ENCODE peak calls at places on chromosomes 13 and 19, in six cellular contexts. One of them, this sample, is unnamed.

GRCh38 chr13:84702174-84702573 is 819.9 kb upstream of the SLITRK1 start:
- DNase-seq in tibial nerve: no peak
- DNase-seq in uterus: no peak
- DNase-seq in bronchial epithelial cell: no peak
- DNase-seq in NB4: no peak
- DNase-seq in thoracic aorta: no peak
- DNase-seq in this sample: no peak

GRCh38 chr13:45374917-45375316 is 33.9 kb upstream of the TPT1 start:
- DNase-seq in NB4: no peak
- DNase-seq in thoracic aorta: no peak
- DNase-seq in uterus: no peak
- DNase-seq in bronchial epithelial cell: no peak
- DNase-seq in tibial nerve: no peak
- DNase-seq in this sample: no peak

GRCh38 chr13:39263033-39263432 is 224.8 kb downstream of the NHLRC3 start:
- DNase-seq in NB4: peak; percentile 54
- DNase-seq in uterus: peak; percentile 46
- DNase-seq in tibial nerve: peak; percentile 43
- DNase-seq in bronchial epithelial cell: peak; percentile 54
- DNase-seq in thoracic aorta: no peak
- DNase-seq in this sample: no peak

GRCh38 chr13:97058417-97058816 is 64.1 kb upstream of the OXGR1 start:
- DNase-seq in bronchial epithelial cell: no peak
- DNase-seq in NB4: no peak
- DNase-seq in tibial nerve: no peak
- DNase-seq in thoracic aorta: no peak
- DNase-seq in uterus: no peak
- DNase-seq in this sample: no peak

GRCh38 chr13:114044486-114044885 is 70.6 kb upstream of the C13orf46 start:
- DNase-seq in thoracic aorta: no peak
- DNase-seq in NB4: peak; percentile 96
- DNase-seq in uterus: peak; percentile 76
- DNase-seq in tibial nerve: no peak
- DNase-seq in bronchial epithelial cell: no peak
- DNase-seq in this sample: no peak

GRCh38 chr19:36032251-36033104 is at the start of gene CLIP3:
- DNase-seq in uterus: peak; percentile 81
- DNase-seq in bronchial epithelial cell: no peak
- DNase-seq in NB4: no peak
- DNase-seq in tibial nerve: no peak
- DNase-seq in thoracic aorta: no peak
- DNase-seq in this sample: no peak

GRCh38 chr19:13091400-13092161 is 11.1 kb downstream of the LYL1 start:
- DNase-seq in thoracic aorta: peak; percentile 73
- DNase-seq in bronchial epithelial cell: peak; percentile 28
- DNase-seq in uterus: peak; percentile 88
- DNase-seq in tibial nerve: no peak
- DNase-seq in NB4: peak; percentile 57
- DNase-seq in this sample: no peak

GRCh38 chr19:13812544-13812943 is 17.3 kb downstream of the ZSWIM4 start:
- DNase-seq in NB4: no peak
- DNase-seq in thoracic aorta: no peak
- DNase-seq in tibial nerve: no peak
- DNase-seq in bronchial epithelial cell: no peak
- DNase-seq in uterus: no peak
- DNase-seq in this sample: no peak

GRCh38 chr19:7823902-7824301 is 6.1 kb upstream of the EVI5L start:
- DNase-seq in tibial nerve: no peak
- DNase-seq in NB4: no peak
- DNase-seq in thoracic aorta: no peak
- DNase-seq in bronchial epithelial cell: no peak
- DNase-seq in uterus: no peak
- DNase-seq in this sample: no peak

GRCh38 chr13:50069255-50069654 is 54.0 kb downstream of the KCNRG start:
- DNase-seq in tibial nerve: no peak
- DNase-seq in uterus: no peak
- DNase-seq in NB4: no peak
- DNase-seq in bronchial epithelial cell: peak; percentile 39
- DNase-seq in thoracic aorta: no peak
- DNase-seq in this sample: no peak

GRCh38 chr13:90787007-90787406 is 560.5 kb upstream of the MIR17HG start:
- DNase-seq in bronchial epithelial cell: no peak
- DNase-seq in uterus: no peak
- DNase-seq in NB4: no peak
- DNase-seq in tibial nerve: no peak
- DNase-seq in thoracic aorta: no peak
- DNase-seq in this sample: no peak

GRCh38 chr19:2887391-2887914 is 13.3 kb upstream of the ZNF57 start:
- DNase-seq in tibial nerve: no peak
- DNase-seq in NB4: peak; percentile 73
- DNase-seq in uterus: no peak
- DNase-seq in thoracic aorta: no peak
- DNase-seq in bronchial epithelial cell: peak; percentile 70
- DNase-seq in this sample: no peak

GRCh38 chr13:38777347-38778107 is 90.7 kb downstream of the FREM2 start:
- DNase-seq in thoracic aorta: no peak
- DNase-seq in uterus: no peak
- DNase-seq in bronchial epithelial cell: peak; percentile 64
- DNase-seq in tibial nerve: no peak
- DNase-seq in NB4: no peak
- DNase-seq in this sample: no peak

DNA sequence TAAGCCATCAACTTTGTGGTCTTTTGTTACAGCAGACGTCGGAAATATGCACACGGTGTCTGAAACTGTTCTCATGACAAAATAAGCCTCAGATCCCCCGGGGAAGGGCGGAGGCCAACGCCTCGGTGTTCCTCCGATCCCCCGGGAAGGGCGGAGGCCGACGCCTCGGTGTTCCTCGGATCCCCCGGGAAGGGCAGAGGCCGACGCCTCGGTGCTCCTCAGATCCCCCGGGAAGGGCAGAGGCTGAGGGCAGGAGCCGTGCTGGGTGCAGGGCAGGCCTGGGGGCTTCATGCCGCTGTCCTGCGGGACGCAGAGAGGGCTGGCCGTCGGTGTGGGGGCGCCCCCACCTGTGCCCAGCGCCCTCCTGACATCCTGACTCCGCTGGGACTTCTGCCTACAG is 4.7 kb downstream of the FGF22 start:
- DNase-seq in thoracic aorta: no peak
- DNase-seq in bronchial epithelial cell: no peak
- DNase-seq in tibial nerve: no peak
- DNase-seq in uterus: no peak
- DNase-seq in NB4: no peak
- DNase-seq in this sample: no peak
- H3K4me3 ChIP-seq in thoracic aorta: no peak overlapping the region
- H3K4me3 ChIP-seq in bronchial epithelial cell: no peak overlapping the region
- H3K4me3 ChIP-seq in tibial nerve: no peak overlapping the region
- H3K4me3 ChIP-seq in uterus: no peak overlapping the region
- H3K4me3 ChIP-seq in NB4: no peak overlapping the region
- H3K4me3 ChIP-seq in this sample: no peak overlapping the region

DNA sequence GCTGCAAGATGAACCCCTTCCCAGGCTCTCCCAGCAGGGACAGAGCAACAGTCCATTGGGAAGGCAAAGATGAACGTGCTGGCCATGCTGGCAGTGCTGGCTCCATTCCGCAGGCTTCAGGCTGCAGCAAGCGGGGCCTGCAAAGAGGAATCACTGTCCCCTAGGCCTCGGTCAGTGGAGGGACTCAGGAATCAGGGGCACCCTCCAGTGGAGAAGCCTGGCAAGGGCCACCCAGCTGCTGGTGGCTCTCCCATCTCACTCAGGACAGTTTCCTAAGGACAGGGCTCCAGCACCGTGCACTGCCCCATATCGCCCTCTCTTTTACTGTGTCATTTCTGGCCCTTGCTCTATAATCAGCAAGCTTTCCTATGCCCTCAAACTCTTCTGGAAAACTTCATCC is 498.6 kb downstream of the EFNB2 start:
- DNase-seq in tibial nerve: no peak
- DNase-seq in NB4: peak; percentile 11
- DNase-seq in uterus: no peak
- DNase-seq in thoracic aorta: no peak
- DNase-seq in bronchial epithelial cell: no peak
- DNase-seq in this sample: no peak
- TF ChIP-seq CTCF in tibial nerve: no peak
- TF ChIP-seq CTCF in NB4: peak; percentile 18
- TF ChIP-seq CTCF in uterus: no peak
- TF ChIP-seq CTCF in thoracic aorta: no peak
- TF ChIP-seq CTCF in bronchial epithelial cell: peak; percentile 25
- TF ChIP-seq CTCF in this sample: no peak

GRCh38 chr13:77740097-77740496 is 42.6 kb downstream of the SLAIN1 start:
- DNase-seq in thoracic aorta: no peak
- DNase-seq in NB4: no peak
- DNase-seq in bronchial epithelial cell: no peak
- DNase-seq in tibial nerve: no peak
- DNase-seq in uterus: no peak
- DNase-seq in this sample: no peak
- H3K4me3 ChIP-seq in thoracic aorta: no peak overlapping the region
- H3K4me3 ChIP-seq in NB4: no peak overlapping the region
- H3K4me3 ChIP-seq in bronchial epithelial cell: no peak overlapping the region
- H3K4me3 ChIP-seq in tibial nerve: no peak overlapping the region
- H3K4me3 ChIP-seq in uterus: no peak overlapping the region
- H3K4me3 ChIP-seq in this sample: no peak overlapping the region

GRCh38 chr19:33302974-33303790 is 848 bp upstream of the CEBPA start:
- DNase-seq in bronchial epithelial cell: no peak
- DNase-seq in tibial nerve: no peak
- DNase-seq in NB4: peak; percentile 68
- DNase-seq in thoracic aorta: no peak
- DNase-seq in uterus: peak; percentile 50
- DNase-seq in this sample: peak; percentile 42

GRCh38 chr19:33306853-33307792 is 4.8 kb upstream of the CEBPA start:
- DNase-seq in NB4: no peak
- DNase-seq in bronchial epithelial cell: no peak
- DNase-seq in tibial nerve: no peak
- DNase-seq in thoracic aorta: no peak
- DNase-seq in uterus: no peak
- DNase-seq in this sample: peak; percentile 76

GRCh38 chr19:33306191-33306590 is 3.9 kb upstream of the CEBPA start:
- DNase-seq in bronchial epithelial cell: no peak
- DNase-seq in NB4: no peak
- DNase-seq in thoracic aorta: no peak
- DNase-seq in tibial nerve: no peak
- DNase-seq in uterus: no peak
- DNase-seq in this sample: no peak

GRCh38 chr19:33303791-33304759 is 1.7 kb upstream of the CEBPA start:
- DNase-seq in uterus: no peak
- DNase-seq in thoracic aorta: no peak
- DNase-seq in NB4: no peak
- DNase-seq in bronchial epithelial cell: no peak
- DNase-seq in tibial nerve: no peak
- DNase-seq in this sample: no peak

DNA sequence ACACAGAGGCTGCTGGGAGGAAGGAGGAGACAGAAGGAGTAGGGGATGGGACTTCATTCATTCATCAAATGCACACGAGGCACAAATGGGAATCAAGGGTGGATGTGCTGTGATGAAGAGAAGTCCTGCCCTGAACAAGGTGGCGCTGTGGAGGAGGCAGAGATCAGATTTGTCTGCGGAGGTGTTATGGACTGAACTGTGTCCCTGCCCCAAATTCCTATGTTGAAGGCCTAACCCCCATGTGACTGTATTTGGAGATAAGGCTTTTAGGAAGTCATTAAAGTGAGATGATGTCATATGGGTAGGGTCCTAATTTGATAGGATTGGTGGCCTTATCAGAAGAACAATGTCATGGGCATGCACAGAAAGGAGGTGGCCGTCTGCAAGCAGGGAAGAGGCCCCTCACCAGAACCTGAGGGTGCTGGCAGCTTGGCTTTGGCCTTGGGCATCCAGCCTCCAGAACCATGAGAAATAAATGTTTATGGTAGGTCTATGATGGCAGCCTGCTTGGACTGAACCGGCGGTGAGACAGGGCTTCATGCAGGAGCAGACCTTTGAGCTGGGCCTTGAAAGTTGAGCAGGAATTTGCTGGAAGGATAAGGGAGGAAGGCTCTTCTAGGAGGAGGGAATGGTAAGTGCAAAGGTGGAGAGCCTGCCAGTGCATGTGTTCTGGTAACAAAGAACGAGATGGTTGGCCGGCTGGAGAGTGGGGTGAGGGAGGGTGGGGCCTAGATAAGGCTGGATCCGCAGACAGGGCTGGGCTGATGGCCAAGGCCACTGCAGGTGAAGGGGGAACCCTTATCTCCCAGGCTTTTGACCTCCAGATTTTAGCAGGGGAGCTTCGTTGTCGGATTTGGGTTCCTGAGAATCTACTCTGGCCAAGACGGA is 2.7 kb upstream of the CEBPA start:
- DNase-seq in thoracic aorta: no peak
- DNase-seq in uterus: no peak
- DNase-seq in NB4: peak; percentile 45
- DNase-seq in bronchial epithelial cell: no peak
- DNase-seq in tibial nerve: no peak
- DNase-seq in this sample: no peak
- TF ChIP-seq CTCF in thoracic aorta: no peak
- TF ChIP-seq CTCF in uterus: no peak
- TF ChIP-seq CTCF in NB4: peak; percentile 11
- TF ChIP-seq CTCF in bronchial epithelial cell: peak; percentile 23
- TF ChIP-seq CTCF in tibial nerve: no peak
- TF ChIP-seq CTCF in this sample: no peak

GRCh38 chr19:44758596-44758995 is 10.1 kb downstream of the BCL3 start:
- DNase-seq in thoracic aorta: no peak
- DNase-seq in bronchial epithelial cell: no peak
- DNase-seq in tibial nerve: no peak
- DNase-seq in NB4: no peak
- DNase-seq in uterus: peak; percentile 43
- DNase-seq in this sample: no peak
- H3K4me3 ChIP-seq in thoracic aorta: peak overlapping the region; percentile 71
- H3K4me3 ChIP-seq in bronchial epithelial cell: no peak overlapping the region
- H3K4me3 ChIP-seq in tibial nerve: peak overlapping the region; percentile 40
- H3K4me3 ChIP-seq in NB4: no peak overlapping the region
- H3K4me3 ChIP-seq in uterus: no peak overlapping the region
- H3K4me3 ChIP-seq in this sample: peak overlapping the region; percentile 50

This sample was measured in gastrocnemius medialis.